ENCODE peak calls at places on chromosomes 2 and 18, in six cellular contexts. One of them, this sample, is unnamed. For H3K36me3, the result is how much of the 10 kb centered on the place peaks cover.

GRCh38 chr2:108145551-108145950 is 94.2 kb upstream of the SULT1C3 start:
- DNase-seq in lower lobe of right lung: no peak
- DNase-seq in tibial nerve: no peak
- DNase-seq in mammary epithelial cell: peak
- DNase-seq in brain microvascular endothelial cell: peak
- DNase-seq in bronchial epithelial cell: peak
- DNase-seq in this sample: no peak

GRCh38 chr2:28437142-28437835 is 44.6 kb downstream of the FOSL2 start:
- DNase-seq in lower lobe of right lung: peak
- DNase-seq in tibial nerve: no peak
- DNase-seq in mammary epithelial cell: peak
- DNase-seq in brain microvascular endothelial cell: no peak
- DNase-seq in bronchial epithelial cell: peak
- DNase-seq in this sample: no peak

GRCh38 chr2:196823750-196824149 is 14.6 kb upstream of the C2orf66 start:
- DNase-seq in lower lobe of right lung: no peak
- DNase-seq in tibial nerve: no peak
- DNase-seq in mammary epithelial cell: peak
- DNase-seq in brain microvascular endothelial cell: peak
- DNase-seq in bronchial epithelial cell: peak
- DNase-seq in this sample: peak

GRCh38 chr2:59167514-59167913 is 926.4 kb upstream of the FANCL start:
- DNase-seq in lower lobe of right lung: no peak
- DNase-seq in tibial nerve: no peak
- DNase-seq in mammary epithelial cell: no peak
- DNase-seq in brain microvascular endothelial cell: no peak
- DNase-seq in bronchial epithelial cell: no peak
- DNase-seq in this sample: no peak

GRCh38 chr2:138219961-138220360 is 255.7 kb downstream of the HNMT start:
- DNase-seq in lower lobe of right lung: no peak
- DNase-seq in tibial nerve: no peak
- DNase-seq in mammary epithelial cell: no peak
- DNase-seq in brain microvascular endothelial cell: no peak
- DNase-seq in bronchial epithelial cell: no peak
- DNase-seq in this sample: no peak

GRCh38 chr2:10909050-10909995 is 2.4 kb upstream of the KCNF1 start:
- DNase-seq in lower lobe of right lung: no peak
- DNase-seq in tibial nerve: no peak
- DNase-seq in mammary epithelial cell: no peak
- DNase-seq in brain microvascular endothelial cell: no peak
- DNase-seq in bronchial epithelial cell: no peak
- DNase-seq in this sample: peak

GRCh38 chr18:11078491-11078890 is 70.9 kb downstream of the PIEZO2 start:
- DNase-seq in lower lobe of right lung: no peak
- DNase-seq in tibial nerve: no peak
- DNase-seq in mammary epithelial cell: no peak
- DNase-seq in brain microvascular endothelial cell: peak
- DNase-seq in bronchial epithelial cell: no peak
- DNase-seq in this sample: no peak

GRCh38 chr2:106852103-106852502 is 33.9 kb downstream of the ST6GAL2 start:
- DNase-seq in lower lobe of right lung: no peak
- DNase-seq in tibial nerve: no peak
- DNase-seq in mammary epithelial cell: no peak
- DNase-seq in brain microvascular endothelial cell: no peak
- DNase-seq in bronchial epithelial cell: no peak
- DNase-seq in this sample: no peak

GRCh38 chr18:33746261-33746660 is 168.2 kb downstream of the ASXL3 start:
- DNase-seq in lower lobe of right lung: no peak
- DNase-seq in tibial nerve: no peak
- DNase-seq in mammary epithelial cell: no peak
- DNase-seq in brain microvascular endothelial cell: no peak
- DNase-seq in bronchial epithelial cell: no peak
- DNase-seq in this sample: no peak

GRCh38 chr2:155111070-155111469 is 412.6 kb downstream of the KCNJ3 start:
- DNase-seq in lower lobe of right lung: no peak
- DNase-seq in tibial nerve: no peak
- DNase-seq in mammary epithelial cell: no peak
- DNase-seq in brain microvascular endothelial cell: no peak
- DNase-seq in bronchial epithelial cell: no peak
- DNase-seq in this sample: no peak

DNA sequence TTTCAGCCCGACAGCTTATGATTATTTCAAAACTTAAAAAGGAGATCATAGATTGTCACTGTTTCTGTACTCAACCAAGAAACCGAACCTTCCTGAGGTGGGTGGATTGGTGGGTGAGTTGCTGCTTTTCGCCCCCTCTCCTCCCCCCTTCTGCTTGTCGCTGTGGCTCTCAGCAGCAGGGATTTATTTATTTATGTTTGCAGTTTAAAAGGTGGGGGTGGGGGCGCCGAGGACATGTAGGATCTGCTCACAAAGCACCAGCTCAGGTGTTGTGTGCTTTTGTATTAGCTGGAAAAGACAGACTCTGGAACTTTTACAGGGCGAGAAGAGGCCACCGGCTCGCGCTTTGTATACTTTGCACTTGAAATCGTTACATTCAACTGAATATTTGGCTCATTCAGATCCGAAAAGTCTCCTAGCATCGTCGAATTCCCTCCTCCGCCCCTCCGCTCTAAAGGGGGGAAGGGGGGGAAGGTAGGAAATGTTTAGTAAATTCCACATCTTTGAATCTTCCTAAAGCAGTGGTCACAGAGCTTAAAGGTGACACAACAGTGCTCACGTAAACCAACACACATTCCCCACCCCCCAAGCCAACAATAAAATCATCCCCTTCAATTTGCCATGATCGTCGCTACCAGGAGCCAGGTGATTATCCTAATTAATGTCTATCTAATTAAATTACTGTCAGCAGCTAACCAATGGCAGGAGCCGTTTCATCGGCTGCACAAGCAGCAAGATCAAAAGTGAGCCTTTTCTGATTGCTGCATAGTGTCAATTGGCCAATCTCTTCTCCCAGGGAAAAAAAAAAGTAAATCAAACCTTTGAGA is 417 bp upstream of the TBR1 start:
- DNase-seq in lower lobe of right lung: no peak
- DNase-seq in tibial nerve: no peak
- DNase-seq in mammary epithelial cell: no peak
- DNase-seq in brain microvascular endothelial cell: no peak
- DNase-seq in bronchial epithelial cell: no peak
- DNase-seq in this sample: no peak
- H3K4me3 ChIP-seq in lower lobe of right lung: peak
- H3K4me3 ChIP-seq in tibial nerve: peak
- H3K4me3 ChIP-seq in mammary epithelial cell: no peak
- H3K4me3 ChIP-seq in brain microvascular endothelial cell: no peak
- H3K4me3 ChIP-seq in bronchial epithelial cell: no peak
- H3K4me3 ChIP-seq in this sample: no peak

GRCh38 chr2:26081601-26082000 is 47.7 kb downstream of the RAB10 start:
- DNase-seq in lower lobe of right lung: no peak
- DNase-seq in tibial nerve: no peak
- DNase-seq in mammary epithelial cell: no peak
- DNase-seq in brain microvascular endothelial cell: no peak
- DNase-seq in bronchial epithelial cell: no peak
- DNase-seq in this sample: no peak
- H3K36me3 ChIP-seq in lower lobe of right lung: under half
- H3K36me3 ChIP-seq in tibial nerve: under half
- H3K36me3 ChIP-seq in mammary epithelial cell: under half
- H3K36me3 ChIP-seq in brain microvascular endothelial cell: under half
- H3K36me3 ChIP-seq in bronchial epithelial cell: under half
- H3K36me3 ChIP-seq in this sample: under half

GRCh38 chr2:120786038-120786437 is 50.4 kb downstream of the GLI2 start:
- DNase-seq in lower lobe of right lung: no peak
- DNase-seq in tibial nerve: no peak
- DNase-seq in mammary epithelial cell: no peak
- DNase-seq in brain microvascular endothelial cell: no peak
- DNase-seq in bronchial epithelial cell: no peak
- DNase-seq in this sample: no peak
- H3K4me3 ChIP-seq in lower lobe of right lung: no peak
- H3K4me3 ChIP-seq in tibial nerve: no peak
- H3K4me3 ChIP-seq in mammary epithelial cell: no peak
- H3K4me3 ChIP-seq in brain microvascular endothelial cell: no peak
- H3K4me3 ChIP-seq in bronchial epithelial cell: no peak
- H3K4me3 ChIP-seq in this sample: no peak

DNA sequence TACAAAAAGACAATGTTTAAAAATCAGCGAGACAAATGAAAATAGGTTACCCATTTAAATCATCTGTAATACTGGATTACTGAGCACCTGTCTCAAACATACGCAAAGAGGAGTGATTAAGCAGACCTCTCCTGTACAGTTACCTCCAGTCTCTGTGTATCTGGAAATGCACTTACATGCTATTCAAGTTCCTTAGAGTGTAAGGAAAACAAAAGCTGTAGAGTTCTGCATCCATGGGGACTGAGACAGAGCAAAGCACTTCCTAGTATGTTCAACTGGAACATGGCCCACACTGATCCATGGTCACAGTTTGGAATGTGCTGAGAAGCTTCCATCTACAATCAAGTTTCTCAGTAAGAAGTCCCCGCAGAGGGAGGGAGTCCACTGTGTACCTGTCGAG is 63.9 kb downstream of the PPP4R1 start:
- DNase-seq in lower lobe of right lung: no peak
- DNase-seq in tibial nerve: no peak
- DNase-seq in mammary epithelial cell: no peak
- DNase-seq in brain microvascular endothelial cell: no peak
- DNase-seq in bronchial epithelial cell: no peak
- DNase-seq in this sample: no peak
- H3K36me3 ChIP-seq in lower lobe of right lung: half or more
- H3K36me3 ChIP-seq in tibial nerve: under half
- H3K36me3 ChIP-seq in mammary epithelial cell: half or more
- H3K36me3 ChIP-seq in brain microvascular endothelial cell: half or more
- H3K36me3 ChIP-seq in bronchial epithelial cell: under half
- H3K36me3 ChIP-seq in this sample: half or more

GRCh38 chr2:119338826-119339561 is 27.6 kb downstream of the C2orf76 start:
- DNase-seq in lower lobe of right lung: peak
- DNase-seq in tibial nerve: no peak
- DNase-seq in mammary epithelial cell: no peak
- DNase-seq in brain microvascular endothelial cell: no peak
- DNase-seq in bronchial epithelial cell: no peak
- DNase-seq in this sample: no peak
- H3K4me3 ChIP-seq in lower lobe of right lung: no peak
- H3K4me3 ChIP-seq in tibial nerve: no peak
- H3K4me3 ChIP-seq in mammary epithelial cell: no peak
- H3K4me3 ChIP-seq in brain microvascular endothelial cell: no peak
- H3K4me3 ChIP-seq in bronchial epithelial cell: no peak
- H3K4me3 ChIP-seq in this sample: no peak

This sample was measured in adipocyte.